ENCODE peak calls at places on chromosomes 3 and 15, in ten cellular contexts. U, M, J, H, C, I, G, P, K and T are unnamed samples.

GRCh38 chr3:197734667-197735318 is 1.9 kb downstream of the RUBCN start:
- DNase-seq in H (no peak), G (no peak), I (no peak), U (no peak), M (no peak), P (no peak), C (no peak), J (no peak), K (no peak), T (no peak)

GRCh38 chr3:10184250-10184649 is 19.5 kb downstream of the IRAK2 start:
- DNase-seq in I (no peak), G (no peak), K (no peak), U (no peak), M (no peak), C (no peak), J (no peak), P (no peak), H (no peak), T (no peak)

GRCh38 chr15:52318729-52319500 is 23.3 kb upstream of the MYO5C start:
- DNase-seq in G (no peak), P (no peak), H (no peak), K (no peak), J (no peak), C (no peak), I (peak), U (no peak), M (no peak), T (peak)

GRCh38 chr3:41477399-41478014 is 278.2 kb downstream of the CTNNB1 start:
- DNase-seq in M (no peak), K (no peak), P (no peak), C (no peak), I (no peak), H (no peak), G (no peak), U (no peak), J (no peak), T (no peak)

GRCh38 chr3:47871389-47871788 is 68.5 kb downstream of the DHX30 start:
- DNase-seq in J (no peak), G (no peak), M (no peak), U (no peak), H (no peak), K (no peak), I (no peak), P (no peak), C (no peak), T (no peak)

GRCh38 chr15:71934446-71934845 is 124.1 kb downstream of the NR2E3 start:
- DNase-seq in M (no peak), G (no peak), C (no peak), U (no peak), K (no peak), P (no peak), J (no peak), H (no peak), I (no peak), T (no peak)

GRCh38 chr3:168116279-168116678 is 20.6 kb upstream of the GOLIM4 start:
- DNase-seq in M (no peak), C (no peak), U (no peak), K (no peak), H (no peak), G (no peak), P (no peak), I (peak), J (no peak), T (no peak)

GRCh38 chr3:15578272-15578671 is 23.1 kb downstream of the HACL1 start:
- DNase-seq in C (no peak), J (no peak), P (no peak), K (no peak), G (no peak), U (no peak), M (no peak), I (no peak), H (no peak), T (no peak)

GRCh38 chr15:69712999-69713398 is 260.4 kb downstream of the RPLP1 start:
- DNase-seq in C (no peak), J (no peak), K (no peak), M (no peak), P (no peak), U (no peak), H (no peak), G (no peak), I (no peak), T (no peak)